ENCODE peak calls at places on chromosomes 7 and 10, in ten cellular contexts. V, M, F, S, K, O, Q, A, P and U are unnamed samples.
A peak's percentile ranks its signal among the peaks of the same experiment; 100 is the strongest.

GRCh38 chr10:16905304-16905703 is 88.1 kb upstream of the RSU1 start:
- DNase-seq in V (peak; percentile 53), M (no peak), F (no peak), S (no peak), K (no peak), O (no peak), Q (peak; percentile 82), A (no peak), P (no peak), U (no peak)

GRCh38 chr7:51261950-51262795 is 54.4 kb downstream of the COBL start:
- DNase-seq in V (no peak), M (peak; percentile 62), F (no peak), S (no peak), K (no peak), O (no peak), Q (no peak), A (no peak), P (no peak), U (no peak)

GRCh38 chr10:97648557-97649404 is 8.3 kb downstream of the PI4K2A start:
- DNase-seq in V (peak; percentile 83), M (peak; percentile 10), F (peak; percentile 94), S (peak; percentile 97), K (peak; percentile 61), O (no peak), Q (peak; percentile 83), A (peak; percentile 94), P (peak; percentile 91), U (no peak)

GRCh38 chr7:47369736-47370135 is 212.2 kb downstream of the TNS3 start:
- DNase-seq in V (no peak), M (no peak), F (no peak), S (no peak), K (no peak), O (no peak), Q (no peak), A (no peak), P (no peak), U (no peak)

GRCh38 chr7:3336042-3336665 is 35.1 kb downstream of the SDK1 start:
- DNase-seq in V (no peak), M (no peak), F (no peak), S (no peak), K (no peak), O (no peak), Q (no peak), A (no peak), P (no peak), U (no peak)

GRCh38 chr10:30803901-30804322 is 174.4 kb upstream of the LYZL2 start:
- DNase-seq in V (peak; percentile 59), M (no peak), F (peak; percentile 55), S (peak; percentile 72), K (no peak), O (peak; percentile 82), Q (peak; percentile 86), A (no peak), P (no peak), U (no peak)

GRCh38 chr10:4981722-4982471 is 18.7 kb downstream of the AKR1C1 start:
- DNase-seq in V (peak; percentile 46), M (peak; percentile 43), F (peak; percentile 8), S (peak; percentile 64), K (peak; percentile 76), O (no peak), Q (no peak), A (no peak), P (peak; percentile 52), U (peak; percentile 27)

GRCh38 chr10:3770611-3771110 is 14.3 kb downstream of the KLF6 start:
- DNase-seq in V (no peak), M (no peak), F (no peak), S (no peak), K (no peak), O (no peak), Q (no peak), A (no peak), P (no peak), U (no peak)

GRCh38 chr10:75926763-75927162 is 495.3 kb downstream of the LRMDA start:
- DNase-seq in V (no peak), M (peak; percentile 33), F (no peak), S (no peak), K (no peak), O (no peak), Q (no peak), A (peak; percentile 17), P (no peak), U (no peak)
- TF ChIP-seq CTCF in V (no peak), M (no peak), F (no peak), S (no peak), K (no peak), O (no peak), Q (no peak), A (no peak), P (no peak), U (no peak)

GRCh38 chr7:98194186-98194585 is 17.1 kb upstream of the BHLHA15 start:
- DNase-seq in V (no peak), M (no peak), F (no peak), S (no peak), K (no peak), O (no peak), Q (no peak), A (no peak), P (no peak), U (no peak)

GRCh38 chr7:98193474-98194180 is 17.6 kb upstream of the BHLHA15 start:
- DNase-seq in V (no peak), M (no peak), F (no peak), S (no peak), K (no peak), O (peak; percentile 57), Q (no peak), A (no peak), P (no peak), U (no peak)

GRCh38 chr7:98199131-98199530 is 12.1 kb upstream of the BHLHA15 start:
- DNase-seq in V (peak; percentile 15), M (no peak), F (no peak), S (no peak), K (no peak), O (no peak), Q (no peak), A (no peak), P (no peak), U (no peak)

GRCh38 chr7:98194672-98195457 is 16.4 kb upstream of the BHLHA15 start:
- DNase-seq in V (no peak), M (no peak), F (no peak), S (peak; percentile 22), K (no peak), O (peak; percentile 58), Q (no peak), A (peak; percentile 18), P (no peak), U (no peak)

DNA sequence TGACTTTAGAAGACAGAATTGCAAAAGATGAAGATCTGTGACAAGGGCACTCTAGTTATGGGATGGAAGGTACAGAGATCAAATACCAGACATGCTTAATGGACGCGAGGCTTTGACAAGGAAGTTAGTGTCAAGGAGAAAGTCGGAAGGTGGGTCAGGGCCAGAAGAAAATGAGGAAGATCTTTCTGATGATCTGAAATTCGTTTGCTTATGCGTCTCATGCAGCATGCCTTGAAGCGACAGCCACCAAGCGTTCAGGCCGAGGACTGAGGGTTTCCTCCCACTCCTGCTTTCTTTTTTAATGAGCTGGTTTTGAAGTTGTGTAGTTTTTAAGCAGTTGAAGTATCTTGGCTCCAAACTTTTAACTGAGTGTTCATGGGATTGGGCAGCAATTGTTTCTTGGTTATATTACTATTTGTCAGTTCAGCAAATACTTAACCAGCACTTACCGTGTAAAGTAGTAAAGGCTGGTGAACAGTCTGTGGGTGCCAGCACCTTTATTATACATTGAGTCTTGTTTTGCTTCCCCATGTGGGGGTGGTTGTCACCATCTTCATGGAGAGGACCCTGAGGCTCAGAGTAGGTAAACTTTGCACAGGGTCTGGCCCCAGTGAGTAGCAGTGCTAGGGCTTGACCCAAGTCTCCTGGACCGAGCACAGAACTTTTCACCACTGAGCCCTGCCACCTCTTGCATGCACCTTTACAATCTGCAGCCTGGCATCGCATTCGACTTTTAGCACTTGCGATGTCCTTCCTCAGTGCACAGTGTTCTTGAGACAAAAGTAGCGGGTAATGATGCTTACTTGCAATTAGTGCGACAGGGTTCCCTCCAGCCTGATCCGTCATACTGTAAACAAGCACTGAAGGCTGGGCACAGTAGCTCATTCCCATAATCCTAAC is 14.3 kb upstream of the BHLHA15 start:
- DNase-seq in V (no peak), M (no peak), F (no peak), S (no peak), K (no peak), O (no peak), Q (no peak), A (no peak), P (no peak), U (no peak)
- TF ChIP-seq CTCF in V (no peak), M (no peak), F (no peak), S (no peak), K (no peak), O (no peak), Q (no peak), A (no peak), P (no peak), U (no peak)

GRCh38 chr7:37110641-37111421 is 337.8 kb downstream of the ELMO1 start:
- DNase-seq in V (no peak), M (no peak), F (no peak), S (no peak), K (no peak), O (no peak), Q (no peak), A (no peak), P (no peak), U (no peak)

GRCh38 chr7:37109016-37109415 is 339.6 kb downstream of the ELMO1 start:
- DNase-seq in V (no peak), M (no peak), F (no peak), S (no peak), K (no peak), O (no peak), Q (no peak), A (no peak), P (no peak), U (peak; percentile 30)

GRCh38 chr7:37111459-37111858 is 337.2 kb downstream of the ELMO1 start:
- DNase-seq in V (no peak), M (no peak), F (no peak), S (no peak), K (no peak), O (no peak), Q (no peak), A (no peak), P (no peak), U (no peak)

GRCh38 chr7:37108615-37109014 is 340.0 kb downstream of the ELMO1 start:
- DNase-seq in V (no peak), M (no peak), F (no peak), S (no peak), K (no peak), O (no peak), Q (no peak), A (no peak), P (no peak), U (no peak)

GRCh38 chr7:37109853-37110252 is 338.8 kb downstream of the ELMO1 start:
- DNase-seq in V (no peak), M (no peak), F (no peak), S (no peak), K (no peak), O (no peak), Q (no peak), A (no peak), P (no peak), U (no peak)
- TF ChIP-seq CTCF in V (no peak), M (no peak), F (no peak), S (no peak), K (no peak), O (no peak), Q (no peak), A (no peak), P (no peak), U (no peak)

DNA sequence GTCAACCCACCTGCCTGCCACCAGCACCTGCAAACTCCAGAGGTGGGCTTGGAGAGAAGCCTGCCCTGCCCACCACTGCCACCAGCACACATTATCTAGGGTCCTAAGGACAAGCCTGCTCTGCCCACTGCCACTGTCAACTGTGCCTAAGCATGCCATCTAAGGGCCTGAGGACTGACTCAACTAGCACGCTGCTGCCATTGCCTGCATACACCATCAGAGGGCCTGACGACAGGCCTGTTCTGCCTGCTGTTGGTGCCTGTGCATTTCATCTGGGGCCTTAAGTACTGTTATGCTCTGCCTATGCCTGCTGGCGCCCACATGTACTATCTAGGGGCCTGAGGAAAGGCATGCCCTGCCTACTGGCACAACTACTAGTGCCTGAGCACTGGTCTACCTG is 27.0 kb upstream of the LRRD1 start:
- DNase-seq in V (no peak), M (no peak), F (no peak), S (no peak), K (no peak), O (no peak), Q (no peak), A (no peak), P (no peak), U (no peak)
- TF ChIP-seq CTCF in V (no peak), M (no peak), F (no peak), S (no peak), K (no peak), O (no peak), Q (no peak), A (peak; percentile 1), P (no peak), U (no peak)